ENCODE peak calls at places on chromosome 11, in seven cellular contexts. N is iPS DF 6.9; O is stimulated activated CD8-positive, alpha-beta memory T cell treated with anti-CD3 and anti-CD28 coated beads, Interleukin-7, amount 100 ng/mL, for 1 hour; S is HT1080; J is CD8-positive, alpha-beta T cell; T is osteoblast; V is transverse colon. I is an unnamed sample.

GRCh38 chr11:12556788-12557384 is 117.3 kb upstream of the TEAD1 start:
- DNase-seq in N (peak; percentile 48), O (no peak), S (peak; percentile 82), J (no peak), T (peak; percentile 64), V (peak; percentile 56), I (no peak)

GRCh38 chr11:70761906-70762196 is 363.5 kb downstream of the CTTN start:
- DNase-seq in N (no peak), O (no peak), S (no peak), J (no peak), T (no peak), V (no peak), I (no peak)

GRCh38 chr11:56714206-56714605 is 15.3 kb downstream of the OR9G1 start:
- DNase-seq in N (no peak), O (no peak), S (no peak), J (no peak), T (no peak), V (no peak), I (no peak)

GRCh38 chr11:121722431-121723256 is 269.9 kb upstream of the SORL1-AS1 start:
- DNase-seq in N (peak; percentile 29), O (no peak), S (no peak), J (no peak), T (peak; percentile 88), V (peak; percentile 47), I (no peak)

GRCh38 chr11:17769218-17769617 is 34.6 kb downstream of the KCNC1 start:
- DNase-seq in N (no peak), O (no peak), S (no peak), J (no peak), T (no peak), V (no peak), I (no peak)

GRCh38 chr11:46675288-46675851 is 25.0 kb downstream of the ARHGAP1 start:
- DNase-seq in N (no peak), O (no peak), S (peak; percentile 37), J (no peak), T (peak; percentile 98), V (peak; percentile 68), I (no peak)

GRCh38 chr11:13669544-13670488 is 1.3 kb downstream of the FAR1 start:
- DNase-seq in N (no peak), O (no peak), S (peak; percentile 15), J (no peak), T (no peak), V (no peak), I (no peak)

GRCh38 chr11:84514436-84514835 is 1112.7 kb downstream of the DLG2 start:
- DNase-seq in N (no peak), O (no peak), S (no peak), J (no peak), T (no peak), V (no peak), I (no peak)

GRCh38 chr11:105862736-105863367 is 159.2 kb downstream of the MSANTD4 start:
- DNase-seq in N (no peak), O (no peak), S (peak; percentile 48), J (no peak), T (peak; percentile 59), V (no peak), I (no peak)

GRCh38 chr11:28559497-28559896 is 451.3 kb downstream of the METTL15 start:
- DNase-seq in N (no peak), O (no peak), S (no peak), J (no peak), T (no peak), V (no peak), I (no peak)

GRCh38 chr11:67099841-67100324 is 19.2 kb upstream of the KDM2A start:
- DNase-seq in N (no peak), O (no peak), S (no peak), J (no peak), T (peak; percentile 27), V (no peak), I (no peak)

GRCh38 chr11:75233688-75234295 is 6.8 kb upstream of the TPBGL start:
- DNase-seq in N (no peak), O (no peak), S (peak; percentile 41), J (no peak), T (no peak), V (no peak), I (no peak)

GRCh38 chr11:124811423-124812125 is 11.4 kb upstream of the MSANTD2 start:
- DNase-seq in N (no peak), O (no peak), S (no peak), J (no peak), T (no peak), V (no peak), I (no peak)

GRCh38 chr11:126113515-126113957 is 50.9 kb upstream of the CDON start:
- DNase-seq in N (no peak), O (no peak), S (peak; percentile 81), J (no peak), T (peak; percentile 97), V (peak; percentile 90), I (no peak)

GRCh38 chr11:6526411-6527135 is 29.5 kb downstream of the DNHD1 start:
- DNase-seq in N (no peak), O (no peak), S (no peak), J (no peak), T (no peak), V (no peak), I (no peak)

GRCh38 chr11:1888811-1889526 is 2.7 kb downstream of the PRR33 start:
- DNase-seq in N (no peak), O (peak; percentile 50), S (no peak), J (peak; percentile 88), T (peak; percentile 52), V (peak; percentile 39), I (no peak)

I was measured in NCI-H1048.